ENCODE peak calls at places on chromosomes 2 and 18, in four cellular contexts. One of them, this sample, is unnamed.

GRCh38 chr18:73666772-73667171 is 480.9 kb downstream of the FBXO15 start:
- DNase-seq in colonic mucosa: no peak
- DNase-seq in CD8-positive, alpha-beta T cell: no peak
- DNase-seq in uterus: no peak
- DNase-seq in this sample: no peak

GRCh38 chr2:61244694-61245093 is 82.7 kb downstream of the C2orf74 start:
- DNase-seq in uterus: no peak
- DNase-seq in colonic mucosa: no peak
- DNase-seq in CD8-positive, alpha-beta T cell: no peak
- DNase-seq in this sample: no peak

GRCh38 chr2:170354855-170355649 is 177.1 kb downstream of the MYO3B start:
- DNase-seq in colonic mucosa: no peak
- DNase-seq in CD8-positive, alpha-beta T cell: no peak
- DNase-seq in uterus: no peak
- DNase-seq in this sample: no peak

GRCh38 chr2:172481507-172482262 is 54.3 kb downstream of the ITGA6 start:
- DNase-seq in uterus: no peak
- DNase-seq in colonic mucosa: no peak
- DNase-seq in CD8-positive, alpha-beta T cell: no peak
- DNase-seq in this sample: no peak

GRCh38 chr2:239113164-239113563 is 265.3 kb downstream of the TWIST2 start:
- DNase-seq in CD8-positive, alpha-beta T cell: no peak
- DNase-seq in uterus: peak; percentile 42
- DNase-seq in colonic mucosa: peak; percentile 27
- DNase-seq in this sample: no peak

GRCh38 chr2:205333351-205333750 is 348.9 kb upstream of the NRP2 start:
- DNase-seq in CD8-positive, alpha-beta T cell: no peak
- DNase-seq in uterus: no peak
- DNase-seq in colonic mucosa: no peak
- DNase-seq in this sample: no peak

GRCh38 chr2:101302016-101302415 is 6.5 kb downstream of the RNF149 start:
- DNase-seq in colonic mucosa: no peak
- DNase-seq in CD8-positive, alpha-beta T cell: no peak
- DNase-seq in uterus: no peak
- DNase-seq in this sample: no peak

GRCh38 chr18:38525039-38525438 is 959.4 kb upstream of the CELF4 start:
- DNase-seq in colonic mucosa: no peak
- DNase-seq in uterus: no peak
- DNase-seq in CD8-positive, alpha-beta T cell: no peak
- DNase-seq in this sample: no peak

GRCh38 chr2:54642684-54643430 is 80.6 kb upstream of the EML6 start:
- DNase-seq in uterus: no peak
- DNase-seq in CD8-positive, alpha-beta T cell: no peak
- DNase-seq in colonic mucosa: no peak
- DNase-seq in this sample: no peak

GRCh38 chr2:21800356-21800755 is 676.6 kb downstream of the TDRD15 start:
- DNase-seq in colonic mucosa: no peak
- DNase-seq in CD8-positive, alpha-beta T cell: no peak
- DNase-seq in uterus: no peak
- DNase-seq in this sample: no peak

DNA sequence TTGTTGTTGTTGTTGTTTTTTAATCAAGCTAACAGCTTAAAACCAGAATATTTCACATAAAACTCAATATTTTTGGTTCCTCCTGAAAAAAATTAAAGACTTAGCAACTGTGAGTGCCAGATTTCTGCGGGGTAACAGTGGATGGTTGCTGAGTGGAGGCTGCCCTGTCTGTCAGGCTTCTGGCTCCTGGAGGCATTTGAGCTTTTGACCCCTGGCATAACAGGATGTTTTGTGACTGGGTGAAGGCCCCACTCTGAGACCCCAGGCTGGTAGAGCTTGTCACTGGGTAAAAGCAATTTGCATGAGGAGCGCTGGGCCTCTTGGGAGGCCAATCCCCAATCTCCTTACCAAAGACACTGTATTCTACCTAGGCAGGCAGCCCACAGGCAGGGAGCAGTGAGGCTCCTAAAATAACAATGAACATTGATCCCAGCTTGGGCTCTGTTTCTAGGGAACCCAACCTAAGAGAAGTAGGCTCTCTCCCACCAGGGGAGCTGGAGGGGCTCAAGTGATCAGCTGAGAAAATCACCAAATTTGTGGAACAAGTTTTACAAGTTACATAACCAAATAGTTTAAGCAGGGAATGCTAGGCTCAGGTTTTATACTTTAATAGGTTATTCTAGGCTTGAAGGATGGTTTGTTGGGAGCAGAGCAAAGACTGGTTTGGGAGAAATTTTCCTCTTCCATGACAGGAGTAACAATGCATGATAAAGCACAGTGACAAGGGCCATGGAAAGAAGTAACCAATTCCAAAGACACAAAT is 5.9 kb upstream of the SPRED2 start:
- DNase-seq in uterus: no peak
- DNase-seq in colonic mucosa: no peak
- DNase-seq in CD8-positive, alpha-beta T cell: no peak
- DNase-seq in this sample: no peak
- H3K4me3 ChIP-seq in uterus: no peak overlapping the region
- H3K4me3 ChIP-seq in colonic mucosa: no peak overlapping the region
- H3K4me3 ChIP-seq in CD8-positive, alpha-beta T cell: no peak overlapping the region
- H3K4me3 ChIP-seq in this sample: no peak overlapping the region

DNA sequence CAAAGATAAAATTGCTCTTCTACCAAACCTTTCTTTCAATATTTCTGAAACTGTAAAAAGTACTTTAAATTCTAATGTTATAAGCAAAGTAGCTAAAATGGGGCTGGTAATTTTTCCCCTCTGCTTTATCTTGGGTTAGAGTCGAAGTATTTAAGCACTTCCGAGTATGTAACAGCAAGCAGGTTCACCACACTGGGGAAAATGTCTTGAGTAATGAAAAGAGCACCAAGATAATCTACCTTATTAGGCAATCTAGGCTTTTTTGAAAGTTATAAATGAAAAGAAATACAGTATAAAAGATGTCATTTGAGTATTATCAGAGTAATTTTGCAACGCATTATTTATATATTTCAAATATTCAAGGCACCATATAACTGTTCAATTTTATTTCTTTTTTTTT is 687 bp upstream of the DSG3 start:
- DNase-seq in colonic mucosa: no peak
- DNase-seq in CD8-positive, alpha-beta T cell: no peak
- DNase-seq in uterus: no peak
- DNase-seq in this sample: no peak
- H3K27ac ChIP-seq in colonic mucosa: no peak overlapping the region
- H3K27ac ChIP-seq in CD8-positive, alpha-beta T cell: no peak overlapping the region
- H3K27ac ChIP-seq in uterus: no peak overlapping the region
- H3K27ac ChIP-seq in this sample: no peak overlapping the region

DNA sequence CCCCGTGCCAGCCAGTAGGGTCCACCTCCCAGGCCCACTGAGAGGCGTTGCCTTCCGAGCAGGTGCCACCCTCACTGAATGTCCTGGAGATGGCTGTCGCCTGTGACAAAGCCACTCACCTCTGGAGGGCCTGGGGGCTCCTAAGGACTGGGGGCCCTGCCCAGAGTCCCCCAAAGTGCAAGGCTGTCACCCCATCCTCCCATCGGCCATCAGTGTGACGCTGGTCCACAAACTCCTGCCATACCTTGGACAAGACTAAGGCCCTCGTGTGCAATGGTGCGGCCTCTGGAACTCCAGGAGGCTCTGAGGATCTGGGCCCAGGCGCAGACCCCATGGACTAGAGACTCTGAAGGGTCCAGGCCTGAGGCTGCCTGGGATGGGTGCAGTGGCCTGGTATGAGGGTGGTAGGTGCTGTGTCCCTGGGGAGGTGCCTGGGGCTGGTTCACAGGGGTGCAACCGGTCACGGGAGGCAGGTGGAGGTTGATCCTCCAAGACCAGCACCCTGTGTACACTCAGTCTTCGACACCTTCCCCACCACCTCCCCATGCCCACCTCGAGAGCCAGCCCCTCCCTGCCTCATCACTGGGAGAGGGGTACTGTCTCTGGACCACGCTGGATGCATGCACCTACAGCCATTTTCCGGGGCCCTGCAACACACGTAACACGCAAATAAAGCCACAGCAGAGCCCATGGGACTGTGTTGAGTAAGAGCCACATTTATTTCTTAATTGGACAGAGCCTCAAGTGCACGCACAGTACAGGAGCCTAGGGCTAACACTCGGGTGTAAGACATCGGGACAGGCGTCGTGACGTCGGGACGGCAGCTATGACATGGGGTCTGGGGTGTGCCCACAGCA is 21.6 kb downstream of the AQP12A start:
- DNase-seq in uterus: no peak
- DNase-seq in CD8-positive, alpha-beta T cell: no peak
- DNase-seq in colonic mucosa: no peak
- DNase-seq in this sample: no peak
- H3K27me3 ChIP-seq in uterus: no peaks in the 10 kb centered on the region
- H3K27me3 ChIP-seq in CD8-positive, alpha-beta T cell: no peaks in the 10 kb centered on the region
- H3K27me3 ChIP-seq in colonic mucosa: no peaks in the 10 kb centered on the region
- H3K27me3 ChIP-seq in this sample: no peaks in the 10 kb centered on the region

GRCh38 chr18:57789105-57789504 is 14.0 kb downstream of the ATP8B1 start:
- DNase-seq in uterus: no peak
- DNase-seq in CD8-positive, alpha-beta T cell: no peak
- DNase-seq in colonic mucosa: no peak
- DNase-seq in this sample: no peak
- H3K4me3 ChIP-seq in uterus: no peak overlapping the region
- H3K4me3 ChIP-seq in CD8-positive, alpha-beta T cell: no peak overlapping the region
- H3K4me3 ChIP-seq in colonic mucosa: no peak overlapping the region
- H3K4me3 ChIP-seq in this sample: no peak overlapping the region

DNA sequence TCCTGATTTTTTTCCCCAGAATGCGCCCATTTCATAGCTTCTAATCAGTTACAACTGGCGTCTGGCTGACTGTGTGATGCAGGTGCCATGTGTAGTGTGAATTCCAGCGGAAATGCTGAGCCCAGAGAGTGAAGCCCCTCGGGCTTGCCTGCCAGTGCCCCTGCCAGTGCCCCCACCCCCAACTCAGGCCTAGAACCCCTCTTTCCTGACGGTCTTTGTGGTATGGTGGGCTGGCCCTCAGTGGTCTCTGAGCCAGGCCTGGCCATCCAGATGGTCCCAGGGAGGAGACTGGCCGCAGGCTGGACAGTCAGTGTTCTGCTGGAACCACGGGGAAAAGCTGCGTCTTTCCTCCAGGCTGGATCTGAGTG is 3.1 kb downstream of the RAMP1 start:
- DNase-seq in CD8-positive, alpha-beta T cell: no peak
- DNase-seq in uterus: peak; percentile 24
- DNase-seq in colonic mucosa: no peak
- DNase-seq in this sample: peak; percentile 95
- H3K27ac ChIP-seq in CD8-positive, alpha-beta T cell: no peak overlapping the region
- H3K27ac ChIP-seq in uterus: peak overlapping the region; percentile 98
- H3K27ac ChIP-seq in colonic mucosa: no peak overlapping the region
- H3K27ac ChIP-seq in this sample: peak overlapping the region; percentile 79

GRCh38 chr18:44497294-44497693 is 183.4 kb upstream of the SETBP1 start:
- DNase-seq in uterus: no peak
- DNase-seq in CD8-positive, alpha-beta T cell: no peak
- DNase-seq in colonic mucosa: no peak
- DNase-seq in this sample: no peak
- H3K27me3 ChIP-seq in uterus: no peaks in the 10 kb centered on the region
- H3K27me3 ChIP-seq in CD8-positive, alpha-beta T cell: no peaks in the 10 kb centered on the region
- H3K27me3 ChIP-seq in colonic mucosa: no peaks in the 10 kb centered on the region
- H3K27me3 ChIP-seq in this sample: no peaks in the 10 kb centered on the region

GRCh38 chr2:240433973-240434727 is 1.3 kb upstream of the GPC1 start:
- DNase-seq in uterus: peak; percentile 79
- DNase-seq in CD8-positive, alpha-beta T cell: no peak
- DNase-seq in colonic mucosa: no peak
- DNase-seq in this sample: peak; percentile 98
- H3K4me3 ChIP-seq in uterus: peak overlapping the region; percentile 92
- H3K4me3 ChIP-seq in CD8-positive, alpha-beta T cell: peak overlapping the region; percentile 65
- H3K4me3 ChIP-seq in colonic mucosa: peak overlapping the region; percentile 71
- H3K4me3 ChIP-seq in this sample: peak overlapping the region; percentile 78

GRCh38 chr18:3690682-3691066 is 240.7 kb downstream of the TGIF1 start:
- DNase-seq in CD8-positive, alpha-beta T cell: no peak
- DNase-seq in colonic mucosa: no peak
- DNase-seq in uterus: no peak
- DNase-seq in this sample: no peak
- H3K27ac ChIP-seq in CD8-positive, alpha-beta T cell: no peak overlapping the region
- H3K27ac ChIP-seq in colonic mucosa: no peak overlapping the region
- H3K27ac ChIP-seq in uterus: no peak overlapping the region
- H3K27ac ChIP-seq in this sample: no peak overlapping the region

GRCh38 chr2:159900343-159900742 is 102.3 kb upstream of the CD302 start:
- DNase-seq in CD8-positive, alpha-beta T cell: no peak
- DNase-seq in colonic mucosa: no peak
- DNase-seq in uterus: no peak
- DNase-seq in this sample: no peak

GRCh38 chr2:159904127-159904564 is 106.1 kb upstream of the CD302 start:
- DNase-seq in CD8-positive, alpha-beta T cell: peak; percentile 56
- DNase-seq in colonic mucosa: peak; percentile 37
- DNase-seq in uterus: no peak
- DNase-seq in this sample: no peak

GRCh38 chr2:159904565-159905281 is 106.7 kb upstream of the CD302 start:
- DNase-seq in colonic mucosa: peak; percentile 91
- DNase-seq in CD8-positive, alpha-beta T cell: peak; percentile 80
- DNase-seq in uterus: peak; percentile 24
- DNase-seq in this sample: no peak

GRCh38 chr2:159903404-159904126 is 105.6 kb upstream of the CD302 start:
- DNase-seq in uterus: peak; percentile 14
- DNase-seq in colonic mucosa: peak; percentile 68
- DNase-seq in CD8-positive, alpha-beta T cell: peak; percentile 58
- DNase-seq in this sample: no peak

GRCh38 chr2:159902722-159903121 is 104.7 kb upstream of the CD302 start:
- DNase-seq in colonic mucosa: no peak
- DNase-seq in CD8-positive, alpha-beta T cell: no peak
- DNase-seq in uterus: no peak
- DNase-seq in this sample: no peak
- H3K27me3 ChIP-seq in colonic mucosa: no peaks in the 10 kb centered on the region
- H3K27me3 ChIP-seq in CD8-positive, alpha-beta T cell: no peaks in the 10 kb centered on the region
- H3K27me3 ChIP-seq in uterus: no peaks in the 10 kb centered on the region
- H3K27me3 ChIP-seq in this sample: no peaks in the 10 kb centered on the region

This sample was measured in vagina.